ENCODE peak calls at places on chromosome 13, in nine cellular contexts. E is stomach, L is psoas muscle, P is A549, H is neural crest cell, I is activated B cell treated with CpG ODN at 0.5 μM for 24 hours, X is dorsolateral prefrontal cortex, B is B cell, V is IMR-90. N is an unnamed sample.

GRCh38 chr13:106286811-106287210 is 248.7 kb downstream of the EFNB2 start:
- DNase-seq in E (no peak), L (no peak), P (no peak), H (no peak), I (no peak), X (no peak), B (no peak), V (no peak), N (no peak)

GRCh38 chr13:31015207-31015606 is 82.8 kb downstream of the TEX26 start:
- DNase-seq in E (no peak), L (no peak), P (no peak), H (no peak), I (no peak), X (no peak), B (no peak), V (peak; percentile 53), N (no peak)

GRCh38 chr13:39468306-39468705 is 134.7 kb downstream of the LHFPL6 start:
- DNase-seq in E (no peak), L (no peak), P (no peak), H (no peak), I (no peak), X (no peak), B (no peak), V (no peak), N (no peak)

GRCh38 chr13:49356224-49356623 is 87.6 kb downstream of the CAB39L start:
- DNase-seq in E (no peak), L (no peak), P (no peak), H (no peak), I (no peak), X (no peak), B (no peak), V (peak; percentile 96), N (no peak)

GRCh38 chr13:102035969-102036368 is 365.9 kb downstream of the FGF14 start:
- DNase-seq in E (no peak), L (no peak), P (no peak), H (no peak), I (no peak), X (no peak), B (no peak), V (no peak), N (no peak)

GRCh38 chr13:84951128-84951527 is 848.1 kb downstream of the SLITRK6 start:
- DNase-seq in E (no peak), L (no peak), P (no peak), H (no peak), I (no peak), X (no peak), B (no peak), V (no peak), N (peak; percentile 53)

GRCh38 chr13:49610176-49610575 is 18.1 kb upstream of the ARL11 start:
- DNase-seq in E (no peak), L (no peak), P (no peak), H (no peak), I (no peak), X (no peak), B (no peak), V (no peak), N (no peak)

GRCh38 chr13:31236211-31236786 is 36.5 kb downstream of the B3GLCT start:
- DNase-seq in E (no peak), L (no peak), P (no peak), H (no peak), I (no peak), X (no peak), B (no peak), V (peak; percentile 54), N (peak; percentile 53)

GRCh38 chr13:28820099-28821051 is at the start of gene MTUS2:
- DNase-seq in E (no peak), L (no peak), P (no peak), H (peak; percentile 11), I (no peak), X (no peak), B (peak; percentile 57), V (no peak), N (no peak)

GRCh38 chr13:21243045-21243842 is 66.8 kb downstream of the MRPL57 start:
- DNase-seq in E (no peak), L (no peak), P (no peak), H (no peak), I (no peak), X (no peak), B (no peak), V (no peak), N (no peak)

GRCh38 chr13:109208522-109208921 is 577.9 kb downstream of the IRS2 start:
- DNase-seq in E (no peak), L (no peak), P (no peak), H (no peak), I (no peak), X (no peak), B (no peak), V (no peak), N (no peak)

GRCh38 chr13:49759503-49759902 is 33.0 kb downstream of the KPNA3 start:
- DNase-seq in E (no peak), L (no peak), P (no peak), H (no peak), I (no peak), X (no peak), B (no peak), V (no peak), N (no peak)

GRCh38 chr13:69459346-69459745 is 648.3 kb upstream of the ATXN8OS start:
- DNase-seq in E (no peak), L (no peak), P (no peak), H (no peak), I (no peak), X (no peak), B (no peak), V (no peak), N (no peak)

GRCh38 chr13:104592127-104592526 is 1525.9 kb upstream of the SLC10A2 start:
- DNase-seq in E (no peak), L (no peak), P (no peak), H (no peak), I (no peak), X (no peak), B (no peak), V (peak; percentile 76), N (peak; percentile 25)

GRCh38 chr13:82356667-82357066 is 1525.6 kb downstream of the SLITRK1 start:
- DNase-seq in E (no peak), L (no peak), P (no peak), H (no peak), I (no peak), X (no peak), B (no peak), V (no peak), N (peak; percentile 6)

GRCh38 chr13:24270639-24271131 is 38.7 kb upstream of the C1QTNF9 start:
- DNase-seq in E (peak; percentile 61), L (peak; percentile 62), P (no peak), H (peak; percentile 39), I (no peak), X (peak; percentile 51), B (peak; percentile 47), V (peak; percentile 47), N (peak; percentile 47)

GRCh38 chr13:98773921-98774320 is 21.4 kb upstream of the SLC15A1 start:
- DNase-seq in E (no peak), L (no peak), P (no peak), H (no peak), I (no peak), X (no peak), B (no peak), V (no peak), N (no peak)

GRCh38 chr13:98775386-98775785 is 22.9 kb upstream of the SLC15A1 start:
- DNase-seq in E (no peak), L (no peak), P (no peak), H (no peak), I (no peak), X (no peak), B (no peak), V (no peak), N (no peak)

GRCh38 chr13:98771838-98772611 is 19.6 kb upstream of the SLC15A1 start:
- DNase-seq in E (peak; percentile 32), L (no peak), P (no peak), H (no peak), I (no peak), X (no peak), B (no peak), V (no peak), N (no peak)

GRCh38 chr13:98774776-98775175 is 22.3 kb upstream of the SLC15A1 start:
- DNase-seq in E (no peak), L (no peak), P (no peak), H (no peak), I (no peak), X (no peak), B (no peak), V (no peak), N (no peak)

DNA sequence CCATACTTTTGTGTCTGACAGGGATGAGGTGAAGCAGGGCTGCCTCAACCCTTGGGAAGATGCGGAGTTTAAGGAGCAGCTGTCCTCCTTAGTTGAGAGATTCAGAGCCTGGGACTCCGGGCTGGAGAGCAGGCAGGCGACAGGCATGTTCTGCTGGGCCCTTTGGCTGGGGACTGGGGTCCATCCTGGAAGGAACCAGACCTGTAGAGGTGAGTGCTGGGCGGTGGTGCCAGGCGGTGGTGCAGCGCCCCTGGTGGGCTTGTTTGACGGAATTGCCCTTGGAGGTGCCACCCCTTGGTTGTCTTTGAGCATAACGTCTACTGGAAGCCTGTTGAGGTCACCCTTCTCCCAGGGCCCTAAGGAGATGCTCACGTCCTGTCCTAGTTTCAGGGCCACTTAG is 20.6 kb upstream of the SLC15A1 start:
- DNase-seq in E (no peak), L (no peak), P (no peak), H (no peak), I (no peak), X (no peak), B (no peak), V (no peak), N (no peak)
- TF ChIP-seq CTCF in E (no peak), L (no peak), P (no peak), H (no peak), I (no peak), X (no peak), B (no peak), V (no peak), N (no peak)

GRCh38 chr13:112622375-112622774 is 34.4 kb upstream of the TUBGCP3 start:
- DNase-seq in E (no peak), L (no peak), P (no peak), H (no peak), I (no peak), X (no peak), B (no peak), V (no peak), N (no peak)
- TF ChIP-seq CTCF in E (no peak), L (no peak), P (no peak), H (no peak), I (no peak), X (no peak), B (no peak), V (no peak), N (no peak)

DNA sequence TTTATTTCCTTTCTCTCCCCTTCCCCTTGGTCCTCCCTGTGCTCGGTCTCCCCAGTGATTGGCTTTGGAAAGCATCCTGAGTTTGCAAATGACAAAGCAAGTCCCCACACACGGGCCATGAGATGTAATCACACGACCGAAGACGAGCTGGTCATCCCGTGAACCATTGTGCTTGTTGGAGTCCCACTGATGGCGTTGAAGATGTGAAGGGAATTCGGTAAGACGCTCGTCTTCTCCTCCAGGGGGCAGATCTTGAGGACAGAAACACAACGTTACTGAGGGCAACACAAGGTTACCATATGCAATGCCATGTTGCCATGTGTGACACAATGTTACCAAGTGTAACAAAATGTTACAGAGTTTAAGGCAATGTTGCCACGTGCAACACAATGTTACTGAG is 42.0 kb upstream of the SLC15A1 start:
- DNase-seq in E (no peak), L (no peak), P (no peak), H (no peak), I (no peak), X (no peak), B (no peak), V (no peak), N (no peak)
- TF ChIP-seq CTCF in E (no peak), L (no peak), P (no peak), H (no peak), I (no peak), X (no peak), B (no peak), V (no peak), N (no peak)

GRCh38 chr13:32682130-32682529 is 95.9 kb downstream of the PDS5B start:
- DNase-seq in E (no peak), L (no peak), P (no peak), H (no peak), I (no peak), X (no peak), B (no peak), V (no peak), N (no peak)
- TF ChIP-seq CTCF in E (no peak), L (no peak), P (no peak), H (no peak), I (no peak), X (no peak), B (no peak), V (no peak), N (no peak)

N was measured in MCF 10A.